ENCODE peak calls at places on chromosomes 6 and 20, in eight cellular contexts. Q, U, M, L, O, P, C and I are unnamed samples.

GRCh38 chr6:41462980-41463930 is 82.9 kb upstream of the FOXP4 start:
- DNase-seq in Q (peak), U (peak), M (peak), L (peak), O (peak), P (peak), C (peak), I (peak)

GRCh38 chr20:4073852-4074741 is 58.7 kb upstream of the RNF24 start:
- DNase-seq in Q (peak), U (no peak), M (no peak), L (no peak), O (no peak), P (no peak), C (peak), I (no peak)

GRCh38 chr20:2984956-2985661 is 58.3 kb upstream of the GNRH2 start:
- DNase-seq in Q (no peak), U (peak), M (no peak), L (no peak), O (peak), P (no peak), C (no peak), I (peak)

GRCh38 chr6:147065786-147066185 is 138.4 kb upstream of the STXBP5 start:
- DNase-seq in Q (no peak), U (no peak), M (no peak), L (no peak), O (no peak), P (no peak), C (no peak), I (no peak)

GRCh38 chr6:141877275-141877983 is 255.3 kb upstream of the GJE1 start:
- DNase-seq in Q (no peak), U (no peak), M (no peak), L (no peak), O (no peak), P (no peak), C (no peak), I (no peak)

GRCh38 chr20:59253779-59254319 is 46.6 kb upstream of the EDN3 start:
- DNase-seq in Q (no peak), U (no peak), M (no peak), L (no peak), O (no peak), P (no peak), C (no peak), I (no peak)

GRCh38 chr6:150517175-150517574 is 82.5 kb upstream of the PLEKHG1 start:
- DNase-seq in Q (no peak), U (peak), M (no peak), L (no peak), O (no peak), P (no peak), C (no peak), I (no peak)

GRCh38 chr6:26034901-26035300 is 52.3 kb upstream of the HFE start:
- DNase-seq in Q (no peak), U (no peak), M (no peak), L (no peak), O (no peak), P (no peak), C (no peak), I (no peak)

GRCh38 chr6:124400600-124400999 is 561.6 kb upstream of the RNF217 start:
- DNase-seq in Q (no peak), U (no peak), M (no peak), L (no peak), O (no peak), P (no peak), C (no peak), I (no peak)

GRCh38 chr6:128400875-128401274 is 119.5 kb downstream of the PTPRK start:
- DNase-seq in Q (no peak), U (no peak), M (no peak), L (no peak), O (no peak), P (no peak), C (no peak), I (no peak)

GRCh38 chr20:9053108-9053507 is 15.8 kb upstream of the PLCB4 start:
- DNase-seq in Q (no peak), U (no peak), M (no peak), L (no peak), O (no peak), P (no peak), C (no peak), I (no peak)

GRCh38 chr6:57313711-57314471 is 3.5 kb upstream of the PRIM2 start:
- DNase-seq in Q (no peak), U (peak), M (no peak), L (peak), O (peak), P (peak), C (peak), I (peak)

GRCh38 chr20:278607-279571 is 11.7 kb downstream of the C20orf96 start:
- DNase-seq in Q (peak), U (no peak), M (peak), L (no peak), O (no peak), P (no peak), C (no peak), I (no peak)

GRCh38 chr20:38275815-38276550 is 15.4 kb upstream of the KIAA1755 start:
- DNase-seq in Q (no peak), U (peak), M (no peak), L (no peak), O (peak), P (peak), C (peak), I (peak)

GRCh38 chr6:148972481-148972880 is 225.7 kb downstream of the UST start:
- DNase-seq in Q (peak), U (peak), M (peak), L (peak), O (no peak), P (no peak), C (no peak), I (peak)

GRCh38 chr6:158028421-158028820 is 46.8 kb downstream of the SYNJ2 start:
- DNase-seq in Q (no peak), U (no peak), M (no peak), L (no peak), O (no peak), P (no peak), C (no peak), I (no peak)

GRCh38 chr6:158026054-158026900 is 44.6 kb downstream of the SYNJ2 start:
- DNase-seq in Q (peak), U (peak), M (peak), L (peak), O (peak), P (peak), C (peak), I (peak)

GRCh38 chr6:158027590-158028285 is 46.1 kb downstream of the SYNJ2 start:
- DNase-seq in Q (no peak), U (no peak), M (no peak), L (no peak), O (no peak), P (no peak), C (no peak), I (peak)

GRCh38 chr6:158028876-158029275 is 47.2 kb downstream of the SYNJ2 start:
- DNase-seq in Q (no peak), U (no peak), M (no peak), L (no peak), O (no peak), P (no peak), C (no peak), I (no peak)

GRCh38 chr6:158026901-158027589 is 45.4 kb downstream of the SYNJ2 start:
- DNase-seq in Q (no peak), U (no peak), M (no peak), L (no peak), O (no peak), P (no peak), C (no peak), I (no peak)
- H3K4me3 ChIP-seq in Q (no peak), U (no peak), M (no peak), L (no peak), O (no peak), P (no peak), C (no peak), I (no peak)

DNA sequence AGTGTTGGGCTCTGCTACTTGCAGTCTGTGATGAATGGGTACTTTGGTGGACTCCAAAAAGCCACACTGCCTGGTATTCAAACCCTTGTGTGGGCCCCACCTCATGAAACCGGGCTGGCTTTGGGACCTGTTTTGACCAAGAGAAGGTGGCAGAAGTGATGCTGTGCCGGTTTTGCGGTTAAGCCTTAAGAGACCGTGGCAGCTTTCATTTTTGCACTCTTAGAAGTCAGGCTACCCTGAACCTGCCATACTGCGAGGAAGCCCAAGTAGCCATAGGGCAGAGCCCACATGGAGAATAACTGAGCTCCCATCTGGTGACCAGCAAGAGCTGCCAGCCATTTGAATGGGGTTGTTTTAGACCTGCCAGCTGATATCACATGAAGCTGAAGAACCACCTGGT is 10.2 kb downstream of the SULF2 start:
- DNase-seq in Q (no peak), U (no peak), M (no peak), L (no peak), O (no peak), P (no peak), C (no peak), I (no peak)
- H3K4me3 ChIP-seq in Q (no peak), U (no peak), M (no peak), L (no peak), O (no peak), P (no peak), C (no peak), I (no peak)

DNA sequence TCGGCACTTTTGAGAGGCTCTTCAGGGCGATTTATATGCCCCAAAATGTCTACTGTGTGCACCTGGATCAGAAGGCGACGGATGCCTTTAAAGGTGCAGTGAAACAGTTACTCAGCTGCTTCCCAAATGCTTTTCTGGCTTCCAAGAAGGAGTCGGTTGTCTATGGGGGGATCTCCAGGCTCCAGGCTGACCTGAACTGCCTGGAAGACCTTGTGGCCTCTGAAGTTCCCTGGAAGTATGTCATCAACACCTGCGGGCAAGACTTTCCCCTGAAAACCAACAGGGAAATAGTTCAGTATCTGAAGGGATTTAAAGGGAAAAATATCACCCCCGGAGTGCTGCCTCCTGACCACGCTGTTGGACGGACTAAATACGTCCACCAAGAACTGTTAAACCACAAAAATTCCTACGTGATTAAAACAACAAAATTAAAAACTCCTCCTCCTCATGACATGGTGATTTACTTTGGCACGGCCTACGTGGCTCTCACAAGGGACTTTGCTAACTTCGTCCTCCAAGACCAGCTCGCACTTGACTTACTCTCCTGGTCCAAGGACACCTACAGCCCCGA is 8.2 kb downstream of the GCNT2 start:
- DNase-seq in Q (no peak), U (no peak), M (no peak), L (no peak), O (no peak), P (peak), C (no peak), I (no peak)
- H3K4me3 ChIP-seq in Q (no peak), U (no peak), M (peak), L (no peak), O (no peak), P (peak), C (peak), I (no peak)

DNA sequence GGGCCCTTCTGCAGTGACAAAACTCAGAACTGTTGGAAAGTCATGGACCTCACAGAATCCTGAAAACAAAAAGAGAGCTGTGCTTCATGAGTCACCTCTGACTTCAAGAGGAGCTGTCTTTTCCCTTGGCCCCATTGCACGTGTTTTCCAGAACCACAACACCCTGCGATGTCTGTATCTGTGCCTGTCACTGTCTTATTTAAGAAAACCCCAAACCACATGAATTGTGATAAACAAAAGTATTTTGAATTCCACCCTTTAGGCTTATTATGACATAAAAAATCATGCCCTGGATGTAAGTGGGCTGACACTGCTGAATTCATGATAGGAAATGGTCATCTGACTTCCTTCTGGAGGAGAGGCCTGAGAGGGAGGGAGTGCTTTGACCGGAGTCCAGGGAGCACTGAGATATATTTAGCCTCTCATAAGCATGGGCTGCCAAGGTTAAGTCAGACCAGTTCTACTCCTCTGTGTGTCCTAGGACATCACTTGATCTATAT is 96.4 kb upstream of the DUSP22 start:
- DNase-seq in Q (no peak), U (no peak), M (no peak), L (peak), O (peak), P (peak), C (peak), I (peak)
- H3K4me3 ChIP-seq in Q (no peak), U (no peak), M (no peak), L (no peak), O (no peak), P (no peak), C (no peak), I (no peak)

DNA sequence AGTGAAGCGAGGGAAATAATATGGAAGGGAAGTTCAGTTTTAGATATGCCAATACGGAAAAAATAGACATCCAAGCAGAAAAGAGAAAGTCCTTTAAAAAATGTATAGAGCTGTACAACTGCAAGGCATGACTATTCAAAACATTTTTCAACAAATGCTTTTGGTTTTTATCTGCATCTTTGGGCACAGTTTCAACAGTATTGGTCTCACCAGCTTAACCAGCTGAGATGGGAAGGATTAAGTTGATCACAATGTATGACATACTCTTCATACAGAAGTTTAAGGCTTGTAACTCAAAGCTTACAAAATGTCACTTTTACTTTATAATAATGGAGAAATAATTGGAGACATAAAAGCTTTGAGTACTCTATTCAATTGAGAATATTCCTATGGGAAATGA is 16.3 kb upstream of the UTRN start:
- DNase-seq in Q (no peak), U (no peak), M (no peak), L (no peak), O (no peak), P (no peak), C (no peak), I (no peak)
- H3K4me3 ChIP-seq in Q (no peak), U (no peak), M (no peak), L (no peak), O (no peak), P (no peak), C (no peak), I (no peak)

DNA sequence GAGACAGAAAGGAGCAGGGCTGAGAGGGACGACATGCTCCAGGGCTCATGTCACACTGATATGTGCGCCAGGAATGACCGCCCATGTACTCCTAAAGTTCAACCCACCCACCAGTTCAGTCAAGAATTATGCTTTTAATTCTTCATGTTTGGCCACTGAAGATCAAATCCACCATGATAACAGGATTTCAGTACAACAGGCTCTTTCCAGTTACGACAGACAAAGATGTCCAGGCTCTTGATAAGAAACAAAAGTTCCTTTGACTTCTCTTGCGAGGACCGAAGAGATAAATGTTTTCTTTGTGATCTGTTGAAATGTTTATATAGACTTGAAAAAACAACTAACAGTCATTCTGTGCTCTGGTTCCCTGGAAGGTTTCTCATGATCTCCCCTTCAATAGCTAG is 142.3 kb downstream of the CD164 start:
- DNase-seq in Q (no peak), U (no peak), M (no peak), L (peak), O (no peak), P (peak), C (no peak), I (no peak)
- H3K4me3 ChIP-seq in Q (no peak), U (no peak), M (no peak), L (no peak), O (no peak), P (no peak), C (no peak), I (no peak)

GRCh38 chr6:20703049-20703448 is 168.8 kb downstream of the CDKAL1 start:
- DNase-seq in Q (no peak), U (no peak), M (no peak), L (no peak), O (no peak), P (no peak), C (no peak), I (no peak)
- H3K4me3 ChIP-seq in Q (no peak), U (no peak), M (no peak), L (no peak), O (no peak), P (no peak), C (no peak), I (no peak)